ENCODE peak calls at places on chromosomes 2 and 18, in four cellular contexts. U is IMR-90, H is anterior cingulate cortex, V is MCF 10A. T is an unnamed sample.

GRCh38 chr2:232455426-232456255 is at the start of gene ALPI:
- DNase-seq in U (no peak), H (no peak), V (no peak), T (no peak)

GRCh38 chr18:62738638-62739037 is 23.3 kb downstream of the PHLPP1 start:
- DNase-seq in U (no peak), H (no peak), V (no peak), T (no peak)

GRCh38 chr18:25946540-25946939 is 143.9 kb downstream of the SS18 start:
- DNase-seq in U (no peak), H (no peak), V (no peak), T (no peak)

GRCh38 chr2:241762933-241763369 is 13.7 kb upstream of the GAL3ST2 start:
- DNase-seq in U (no peak), H (no peak), V (no peak), T (no peak)

GRCh38 chr2:55620123-55620779 is 2.8 kb upstream of the PPP4R3B start:
- DNase-seq in U (peak), H (no peak), V (peak), T (no peak)

GRCh38 chr2:62196278-62196901 is 475 bp downstream of the B3GNT2 start:
- DNase-seq in U (no peak), H (no peak), V (peak), T (no peak)

GRCh38 chr18:74115046-74115445 is 32.6 kb downstream of the FBXO15 start:
- DNase-seq in U (peak), H (no peak), V (no peak), T (no peak)

GRCh38 chr2:136327162-136327852 is 209.4 kb upstream of the CXCR4 start:
- DNase-seq in U (peak), H (no peak), V (peak), T (no peak)

GRCh38 chr2:150292192-150292591 is 195.3 kb downstream of the RND3 start:
- DNase-seq in U (no peak), H (no peak), V (no peak), T (no peak)

GRCh38 chr2:192286093-192286701 is 91.5 kb upstream of the TMEFF2 start:
- DNase-seq in U (peak), H (no peak), V (peak), T (no peak)

GRCh38 chr2:168801961-168802824 is at the start of gene NOSTRIN:
- DNase-seq in U (peak), H (no peak), V (peak), T (no peak)

GRCh38 chr2:240293865-240294461 is 141.5 kb upstream of the GPC1 start:
- DNase-seq in U (peak), H (no peak), V (no peak), T (no peak)

GRCh38 chr2:172461591-172462392 is 34.4 kb downstream of the ITGA6 start:
- DNase-seq in U (peak), H (no peak), V (peak), T (peak)

GRCh38 chr2:20184067-20184938 is 40.6 kb downstream of the SDC1 start:
- DNase-seq in U (peak), H (no peak), V (peak), T (no peak)

GRCh38 chr2:196487426-196487825 is 152.1 kb upstream of the CCDC150 start:
- DNase-seq in U (no peak), H (no peak), V (no peak), T (no peak)

GRCh38 chr18:61852496-61852895 is 40.3 kb downstream of the RNF152 start:
- DNase-seq in U (no peak), H (no peak), V (peak), T (no peak)

GRCh38 chr2:33216508-33217182 is 259.8 kb upstream of the RASGRP3 start:
- DNase-seq in U (peak), H (no peak), V (no peak), T (peak)

GRCh38 chr2:17754773-17755425 is 961 bp downstream of the GEN1 start:
- DNase-seq in U (no peak), H (no peak), V (peak), T (no peak)

GRCh38 chr2:179253226-179253625 is 11.4 kb downstream of the SESTD1 start:
- DNase-seq in U (no peak), H (no peak), V (no peak), T (no peak)

GRCh38 chr18:47725656-47726055 is 204.8 kb downstream of the SMAD2 start:
- DNase-seq in U (no peak), H (no peak), V (no peak), T (no peak)

GRCh38 chr2:199463708-199464613 is 6.2 kb upstream of the SATB2 start:
- DNase-seq in U (no peak), H (no peak), V (no peak), T (no peak)

GRCh38 chr18:56283346-56283745 is 355.0 kb downstream of the TXNL1 start:
- DNase-seq in U (peak), H (no peak), V (no peak), T (no peak)

GRCh38 chr2:162029287-162029901 is 44.6 kb downstream of the DPP4 start:
- DNase-seq in U (peak), H (peak), V (peak), T (peak)

GRCh38 chr2:145635706-145636427 is 1115.9 kb upstream of the ZEB2 start:
- DNase-seq in U (peak), H (no peak), V (no peak), T (no peak)

GRCh38 chr2:113075030-113075429 is 7.3 kb downstream of the IL1F10 start:
- DNase-seq in U (no peak), H (no peak), V (no peak), T (no peak)

GRCh38 chr2:39135678-39136259 is 14.9 kb upstream of the SOS1 start:
- DNase-seq in U (no peak), H (no peak), V (no peak), T (no peak)

GRCh38 chr2:28583899-28584553 is 88.2 kb downstream of the PLB1 start:
- DNase-seq in U (peak), H (peak), V (peak), T (peak)

GRCh38 chr2:6960659-6961058 is 43.4 kb downstream of the RNF144A start:
- DNase-seq in U (peak), H (no peak), V (peak), T (no peak)

GRCh38 chr2:127410871-127411396 is 7.3 kb upstream of the PROC start:
- DNase-seq in U (peak), H (no peak), V (no peak), T (no peak)

GRCh38 chr2:149164296-149164695 is 125.8 kb downstream of the LYPD6B start:
- DNase-seq in U (no peak), H (no peak), V (peak), T (no peak)

GRCh38 chr2:200810252-200810650 is 1.5 kb upstream of the BZW1 start:
- DNase-seq in U (peak), H (no peak), V (peak), T (no peak)

GRCh38 chr2:60998628-60999545 is 18.6 kb upstream of the PEX13 start:
- DNase-seq in U (peak), H (no peak), V (peak), T (no peak)

T was measured in head of caudate nucleus.